ENCODE peak calls at places on chromosome 14, in five cellular contexts. G is A549, H is HepG2, Q is endothelial cell of umbilical vein, X is K562. I is an unnamed sample.

GRCh38 chr14:99445916-99446315 is 34.7 kb downstream of the SETD3 start:
- DNase-seq in G (no peak), H (no peak), Q (no peak), X (no peak), I (no peak)

GRCh38 chr14:80055226-80055625 is 156.1 kb downstream of the DIO2 start:
- DNase-seq in G (no peak), H (no peak), Q (no peak), X (no peak), I (no peak)

GRCh38 chr14:67645414-67645813 is 25.7 kb downstream of the ARG2 start:
- DNase-seq in G (no peak), H (no peak), Q (no peak), X (no peak), I (no peak)

GRCh38 chr14:100033347-100034052 is 31.7 kb upstream of the EVL start:
- DNase-seq in G (no peak), H (no peak), Q (no peak), X (no peak), I (no peak)

GRCh38 chr14:102058146-102058545 is 28.7 kb downstream of the HSP90AA1 start:
- DNase-seq in G (no peak), H (no peak), Q (no peak), X (no peak), I (no peak)

GRCh38 chr14:30521899-30522736 is 36.8 kb upstream of the G2E3 start:
- DNase-seq in G (peak; percentile 42), H (peak; percentile 57), Q (peak; percentile 54), X (peak; percentile 28), I (peak; percentile 41)

GRCh38 chr14:31489680-31490079 is 1.8 kb upstream of the GPR33 start:
- DNase-seq in G (no peak), H (no peak), Q (no peak), X (no peak), I (peak; percentile 7)

GRCh38 chr14:92903359-92903758 is 19.6 kb upstream of the CHGA start:
- DNase-seq in G (no peak), H (no peak), Q (no peak), X (no peak), I (no peak)

GRCh38 chr14:79708991-79709390 is 502.3 kb downstream of the DIO2 start:
- DNase-seq in G (peak; percentile 5), H (no peak), Q (no peak), X (no peak), I (no peak)

GRCh38 chr14:72341686-72342085 is 409.5 kb downstream of the RGS6 start:
- DNase-seq in G (no peak), H (no peak), Q (no peak), X (no peak), I (no peak)

GRCh38 chr14:77861201-77861600 is 61.3 kb downstream of the ADCK1 start:
- DNase-seq in G (no peak), H (no peak), Q (no peak), X (no peak), I (no peak)

GRCh38 chr14:69571449-69571878 is 3.2 kb downstream of the CCDC177 start:
- DNase-seq in G (peak; percentile 49), H (no peak), Q (no peak), X (no peak), I (no peak)

GRCh38 chr14:29710015-29710414 is 217.6 kb downstream of the PRKD1 start:
- DNase-seq in G (no peak), H (no peak), Q (peak; percentile 6), X (no peak), I (no peak)

GRCh38 chr14:94125659-94126418 is 3.6 kb downstream of the IFI27L2 start:
- DNase-seq in G (no peak), H (no peak), Q (no peak), X (no peak), I (no peak)

GRCh38 chr14:74346341-74346740 is 1.9 kb upstream of the VRTN start:
- DNase-seq in G (no peak), H (no peak), Q (no peak), X (no peak), I (no peak)

GRCh38 chr14:100733152-100733850 is 6.6 kb downstream of the DLK1 start:
- DNase-seq in G (no peak), H (no peak), Q (no peak), X (no peak), I (no peak)

GRCh38 chr14:97298331-97298730 is 501.1 kb downstream of the VRK1 start:
- DNase-seq in G (peak; percentile 7), H (no peak), Q (no peak), X (peak; percentile 50), I (peak; percentile 14)

GRCh38 chr14:67240168-67240932 is 885 bp upstream of the PALS1 start:
- DNase-seq in G (peak; percentile 68), H (peak; percentile 15), Q (no peak), X (no peak), I (peak; percentile 50)

GRCh38 chr14:75448209-75448608 is 20.4 kb downstream of the JDP2 start:
- DNase-seq in G (no peak), H (no peak), Q (no peak), X (no peak), I (peak; percentile 55)

GRCh38 chr14:90785474-90785873 is 30.8 kb downstream of the TTC7B start:
- DNase-seq in G (peak; percentile 49), H (no peak), Q (peak; percentile 37), X (no peak), I (peak; percentile 64)

GRCh38 chr14:91898256-91898843 is 31.0 kb upstream of the TC2N start:
- DNase-seq in G (no peak), H (peak; percentile 66), Q (no peak), X (no peak), I (no peak)

GRCh38 chr14:73460691-73461127 is 2.4 kb upstream of the NUMB start:
- DNase-seq in G (no peak), H (no peak), Q (peak; percentile 92), X (no peak), I (no peak)

GRCh38 chr14:83638725-83639124 is 1891.2 kb upstream of the FLRT2 start:
- DNase-seq in G (peak; percentile 7), H (peak; percentile 1), Q (no peak), X (no peak), I (no peak)

GRCh38 chr14:90093942-90094595 is 32.3 kb downstream of the KCNK13 start:
- DNase-seq in G (no peak), H (no peak), Q (no peak), X (no peak), I (peak; percentile 38)

GRCh38 chr14:101819251-101819990 is 57.9 kb downstream of the PPP2R5C start:
- DNase-seq in G (no peak), H (no peak), Q (no peak), X (no peak), I (no peak)

GRCh38 chr14:95472819-95473251 is 43.6 kb downstream of the SYNE3 start:
- DNase-seq in G (no peak), H (no peak), Q (no peak), X (no peak), I (peak; percentile 86)
- TF ChIP-seq MYC in G (no peak), H (no peak), Q (no peak), X (no peak), I (peak; percentile 79)

DNA sequence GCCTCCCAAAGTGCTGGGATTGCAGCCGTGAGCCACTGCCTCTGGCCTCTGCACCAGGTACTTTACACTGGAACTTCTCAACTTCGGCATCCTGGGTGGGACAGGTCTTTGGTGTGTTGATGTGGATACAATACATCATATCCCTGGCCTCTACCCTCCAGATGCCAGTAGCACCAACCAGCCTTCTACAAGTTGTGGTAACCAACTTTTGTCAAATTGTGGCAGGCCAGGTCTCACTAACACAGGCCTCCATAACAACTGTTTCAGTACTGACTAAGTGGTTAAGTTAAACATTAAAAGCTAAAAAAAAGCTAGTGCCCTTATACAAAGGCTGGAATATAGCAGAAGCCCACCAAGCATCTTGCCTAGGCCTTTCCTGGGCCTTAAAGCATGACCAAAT is 232.9 kb downstream of the PCNX1 start:
- DNase-seq in G (no peak), H (no peak), Q (no peak), X (no peak), I (no peak)
- H3K4me3 ChIP-seq in G (no peak overlapping the region), H (no peak overlapping the region), Q (no peak overlapping the region), X (no peak overlapping the region), I (no peak overlapping the region)

GRCh38 chr14:54931598-54932340 is 29.1 kb upstream of the GCH1 start:
- DNase-seq in G (no peak), H (no peak), Q (no peak), X (no peak), I (no peak)

GRCh38 chr14:54935100-54935499 is 32.5 kb upstream of the GCH1 start:
- DNase-seq in G (no peak), H (peak; percentile 52), Q (no peak), X (no peak), I (no peak)

GRCh38 chr14:54933006-54933405 is 30.4 kb upstream of the GCH1 start:
- DNase-seq in G (no peak), H (no peak), Q (no peak), X (no peak), I (no peak)

GRCh38 chr14:54935958-54936357 is 33.3 kb upstream of the GCH1 start:
- DNase-seq in G (no peak), H (peak; percentile 5), Q (no peak), X (no peak), I (no peak)
- TF ChIP-seq MYC in G (no peak), H (no peak), Q (no peak), X (no peak), I (no peak)

DNA sequence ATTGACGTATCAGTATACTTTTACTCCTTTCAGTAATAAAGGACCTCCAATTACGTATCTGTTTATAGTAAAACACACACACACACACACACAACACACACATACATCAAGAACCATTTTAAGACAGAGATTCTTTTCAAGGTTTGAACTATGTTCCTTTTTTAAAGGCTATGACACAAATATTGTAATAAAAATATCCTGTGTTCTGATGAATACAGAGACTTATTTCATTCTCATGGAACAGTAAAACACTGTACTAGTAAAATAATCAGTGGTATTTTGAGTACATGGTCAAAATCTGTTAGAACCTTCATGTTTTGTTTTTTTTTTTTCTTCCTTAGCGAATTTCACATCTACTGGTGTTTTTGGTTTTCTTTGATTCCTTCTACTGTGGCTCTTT is 7.6 kb downstream of the FLRT2 start:
- DNase-seq in G (no peak), H (no peak), Q (no peak), X (no peak), I (no peak)
- H3K4me3 ChIP-seq in G (no peak overlapping the region), H (no peak overlapping the region), Q (no peak overlapping the region), X (no peak overlapping the region), I (no peak overlapping the region)

DNA sequence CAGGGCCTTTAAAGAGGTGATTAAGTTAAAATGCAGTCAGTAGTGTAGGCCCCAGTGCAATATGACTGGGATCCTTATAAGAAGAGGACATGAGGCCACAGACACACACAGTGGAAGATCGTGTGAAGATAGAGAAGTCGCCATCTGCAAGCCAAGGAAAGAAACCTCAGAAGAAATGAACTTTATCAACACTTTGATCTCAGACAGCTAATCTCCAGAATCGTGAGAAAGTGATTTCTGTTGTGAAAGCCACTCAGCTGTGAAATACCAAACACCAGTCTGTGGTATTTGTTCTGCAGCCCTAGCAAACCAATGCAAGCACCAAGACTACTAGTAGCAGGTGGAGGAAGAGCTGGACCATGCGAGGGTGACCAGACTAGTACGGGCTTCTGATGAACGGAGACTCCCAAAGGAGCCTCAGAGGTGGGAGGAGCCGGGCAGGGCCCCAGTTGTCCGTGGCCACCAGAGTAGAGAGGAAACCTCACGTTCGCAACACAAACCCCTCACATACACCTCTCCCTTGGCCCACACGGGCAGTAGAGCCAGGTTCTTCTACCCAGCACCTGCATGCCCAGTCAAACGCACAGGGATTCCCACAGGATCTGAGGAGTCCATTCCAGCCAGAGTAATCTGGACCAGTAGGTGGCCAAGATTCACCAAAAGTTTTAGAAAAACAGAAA is 243.0 kb downstream of the TTC8 start:
- DNase-seq in G (no peak), H (no peak), Q (no peak), X (no peak), I (no peak)
- TF ChIP-seq MYC in G (no peak), H (no peak), Q (no peak), X (no peak), I (no peak)